ENCODE peak calls at places on chromosomes 5 and 9, in five cellular contexts. X is mesenchymal stem cell, J is H9, K is IMR-90, S is neuronal stem cell. G is an unnamed sample.

GRCh38 chr9:2157277-2158105 is 142.3 kb downstream of the SMARCA2 start:
- DNase-seq in X (peak), J (peak), K (peak), S (no peak), G (peak)

GRCh38 chr5:16534280-16534679 is 68.7 kb upstream of the ZNF622 start:
- DNase-seq in X (no peak), J (no peak), K (no peak), S (no peak), G (no peak)

GRCh38 chr5:43019615-43020293 is 20.4 kb downstream of the ANXA2R start:
- DNase-seq in X (peak), J (peak), K (peak), S (no peak), G (peak)

GRCh38 chr5:157710887-157711286 is 20.3 kb upstream of the THG1L start:
- DNase-seq in X (no peak), J (no peak), K (peak), S (no peak), G (no peak)

GRCh38 chr5:43677241-43677640 is 74.3 kb downstream of the NNT start:
- DNase-seq in X (no peak), J (no peak), K (no peak), S (no peak), G (no peak)

GRCh38 chr5:172835246-172836030 is 1.4 kb downstream of the ERGIC1 start:
- DNase-seq in X (peak), J (no peak), K (no peak), S (no peak), G (no peak)

GRCh38 chr5:110343616-110344015 is 382.9 kb downstream of the TMEM232 start:
- DNase-seq in X (no peak), J (no peak), K (no peak), S (no peak), G (no peak)

GRCh38 chr5:65832603-65833228 is 93.7 kb upstream of the ERBIN start:
- DNase-seq in X (no peak), J (no peak), K (no peak), S (no peak), G (no peak)

GRCh38 chr9:136110082-136111061 is 8.3 kb downstream of the TMEM250 start:
- DNase-seq in X (peak), J (peak), K (peak), S (no peak), G (peak)

GRCh38 chr9:36401179-36401740 is 1.2 kb upstream of the RNF38 start:
- DNase-seq in X (peak), J (peak), K (peak), S (no peak), G (peak)

GRCh38 chr5:122371511-122372151 is 59.6 kb downstream of the SNCAIP start:
- DNase-seq in X (no peak), J (no peak), K (no peak), S (no peak), G (no peak)

GRCh38 chr5:68555891-68556689 is 340.5 kb downstream of the PIK3R1 start:
- DNase-seq in X (no peak), J (no peak), K (no peak), S (no peak), G (peak)

GRCh38 chr5:76252437-76252836 is 150.6 kb upstream of the IQGAP2 start:
- DNase-seq in X (no peak), J (no peak), K (no peak), S (no peak), G (no peak)

GRCh38 chr9:96382175-96382574 is 1.3 kb downstream of the SLC35D2 start:
- DNase-seq in X (peak), J (no peak), K (peak), S (no peak), G (no peak)

GRCh38 chr9:68750786-68751185 is 45.7 kb downstream of the PIP5K1B start:
- DNase-seq in X (peak), J (no peak), K (no peak), S (no peak), G (peak)

GRCh38 chr5:34538026-34538672 is 118.0 kb upstream of the RAI14 start:
- DNase-seq in X (peak), J (peak), K (peak), S (no peak), G (peak)

GRCh38 chr9:34588671-34589370 is 703 bp downstream of the CNTFR start:
- DNase-seq in X (no peak), J (no peak), K (no peak), S (no peak), G (no peak)

GRCh38 chr5:126877011-126877410 is 100.1 kb downstream of the LMNB1 start:
- DNase-seq in X (no peak), J (no peak), K (no peak), S (no peak), G (no peak)

GRCh38 chr9:131521822-131522221 is 9.2 kb downstream of the UCK1 start:
- DNase-seq in X (no peak), J (no peak), K (no peak), S (no peak), G (no peak)

GRCh38 chr5:43066799-43067741 is 27.0 kb upstream of the ANXA2R start:
- DNase-seq in X (peak), J (peak), K (peak), S (peak), G (peak)

GRCh38 chr5:157744055-157745011 is 821 bp downstream of the LSM11 start:
- DNase-seq in X (peak), J (no peak), K (no peak), S (no peak), G (no peak)

GRCh38 chr5:65651144-65651543 is 26.3 kb downstream of the SHLD3 start:
- DNase-seq in X (no peak), J (no peak), K (no peak), S (no peak), G (no peak)

GRCh38 chr9:132571806-132572600 is 10.4 kb upstream of the BARHL1 start:
- DNase-seq in X (no peak), J (no peak), K (no peak), S (no peak), G (no peak)

GRCh38 chr5:174428895-174429294 is 295.5 kb upstream of the MSX2 start:
- DNase-seq in X (no peak), J (no peak), K (no peak), S (no peak), G (no peak)

GRCh38 chr9:29322240-29322639 is 1749.0 kb upstream of the C9orf72 start:
- DNase-seq in X (peak), J (no peak), K (no peak), S (no peak), G (no peak)

GRCh38 chr9:110255417-110256141 is 728 bp downstream of the TXN start:
- DNase-seq in X (peak), J (peak), K (peak), S (no peak), G (peak)

GRCh38 chr9:98941946-98942523 is 1.7 kb upstream of the COL15A1 start:
- DNase-seq in X (no peak), J (no peak), K (no peak), S (no peak), G (no peak)
- H3K23ac ChIP-seq in X (no peak), J (no peak), K (no peak), S (no peak), G (no peak)

DNA sequence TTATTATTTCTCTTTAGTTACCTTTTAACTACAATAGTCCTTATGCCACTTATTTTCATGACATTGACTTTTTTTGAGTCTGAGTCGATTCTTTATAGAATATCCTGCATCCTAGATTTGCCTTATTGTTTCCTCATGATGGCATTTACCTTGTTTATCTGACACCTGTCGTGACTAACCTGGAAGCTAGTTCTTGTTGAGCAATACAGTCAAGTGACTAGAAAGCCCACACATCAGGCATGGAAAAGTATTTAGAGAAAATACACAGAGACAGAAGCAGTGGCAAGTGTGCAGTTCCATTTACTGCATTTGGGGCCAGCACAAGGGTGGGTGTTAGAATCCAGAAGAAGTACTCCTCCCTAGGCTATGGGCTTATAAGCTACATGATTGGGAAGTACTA is 97.8 kb downstream of the ERMP1 start:
- DNase-seq in X (no peak), J (no peak), K (no peak), S (no peak), G (no peak)
- H3K23ac ChIP-seq in X (no peak), J (no peak), K (no peak), S (no peak), G (no peak)

GRCh38 chr9:85484235-85484634 is 257.5 kb downstream of the AGTPBP1 start:
- DNase-seq in X (no peak), J (no peak), K (no peak), S (no peak), G (no peak)

GRCh38 chr9:85483214-85483613 is 258.5 kb downstream of the AGTPBP1 start:
- DNase-seq in X (no peak), J (no peak), K (no peak), S (no peak), G (peak)

GRCh38 chr9:85478847-85479246 is 262.9 kb downstream of the AGTPBP1 start:
- DNase-seq in X (no peak), J (no peak), K (no peak), S (no peak), G (no peak)

GRCh38 chr9:85479305-85479704 is 262.4 kb downstream of the AGTPBP1 start:
- DNase-seq in X (no peak), J (no peak), K (no peak), S (no peak), G (no peak)
- H3K23ac ChIP-seq in X (no peak), J (no peak), K (no peak), S (no peak), G (no peak)

GRCh38 chr5:1781107-1781506 is 18.5 kb downstream of the MRPL36 start:
- DNase-seq in X (no peak), J (no peak), K (no peak), S (no peak), G (no peak)

GRCh38 chr5:1783214-1783551 is 16.5 kb downstream of the MRPL36 start:
- DNase-seq in X (no peak), J (no peak), K (no peak), S (no peak), G (no peak)

GRCh38 chr5:1784197-1785050 is 15.2 kb downstream of the MRPL36 start:
- DNase-seq in X (no peak), J (no peak), K (no peak), S (no peak), G (no peak)

GRCh38 chr5:1781726-1782384 is 17.8 kb downstream of the MRPL36 start:
- DNase-seq in X (no peak), J (no peak), K (no peak), S (no peak), G (no peak)

GRCh38 chr5:1782385-1783213 is 17.0 kb downstream of the MRPL36 start:
- DNase-seq in X (no peak), J (no peak), K (no peak), S (no peak), G (no peak)
- H3K23ac ChIP-seq in X (no peak), J (no peak), K (no peak), S (no peak), G (no peak)

GRCh38 chr9:14797442-14797841 is 74.9 kb upstream of the CER1 start:
- DNase-seq in X (peak), J (no peak), K (no peak), S (no peak), G (no peak)

GRCh38 chr9:14793389-14793788 is 70.9 kb upstream of the CER1 start:
- DNase-seq in X (no peak), J (no peak), K (no peak), S (no peak), G (no peak)

DNA sequence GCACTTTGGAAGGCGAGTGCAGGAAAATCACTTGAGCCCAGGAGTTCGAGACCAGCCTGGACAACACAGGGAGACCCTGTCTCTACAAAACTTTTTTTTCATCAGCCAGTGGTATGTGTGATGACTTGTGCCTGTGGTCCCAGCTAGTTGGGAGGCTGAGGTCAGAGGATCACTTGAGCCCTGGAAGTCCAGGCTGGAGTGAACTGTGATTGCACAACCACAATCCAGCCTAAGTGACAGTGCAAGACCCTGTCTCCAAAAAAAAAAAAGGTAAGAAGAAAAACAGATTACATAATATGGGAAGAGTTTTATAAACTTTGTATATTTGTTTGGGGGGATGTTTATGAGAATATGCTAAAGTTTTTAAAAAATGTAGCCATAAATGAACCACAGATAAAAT is 76.5 kb upstream of the CER1 start:
- DNase-seq in X (no peak), J (no peak), K (no peak), S (no peak), G (no peak)
- H3K23ac ChIP-seq in X (no peak), J (no peak), K (no peak), S (no peak), G (no peak)

GRCh38 chr5:155934964-155935363 is 392.0 kb upstream of the SGCD start:
- DNase-seq in X (no peak), J (no peak), K (no peak), S (no peak), G (no peak)
- H3K23ac ChIP-seq in X (no peak), J (no peak), K (no peak), S (no peak), G (no peak)

DNA sequence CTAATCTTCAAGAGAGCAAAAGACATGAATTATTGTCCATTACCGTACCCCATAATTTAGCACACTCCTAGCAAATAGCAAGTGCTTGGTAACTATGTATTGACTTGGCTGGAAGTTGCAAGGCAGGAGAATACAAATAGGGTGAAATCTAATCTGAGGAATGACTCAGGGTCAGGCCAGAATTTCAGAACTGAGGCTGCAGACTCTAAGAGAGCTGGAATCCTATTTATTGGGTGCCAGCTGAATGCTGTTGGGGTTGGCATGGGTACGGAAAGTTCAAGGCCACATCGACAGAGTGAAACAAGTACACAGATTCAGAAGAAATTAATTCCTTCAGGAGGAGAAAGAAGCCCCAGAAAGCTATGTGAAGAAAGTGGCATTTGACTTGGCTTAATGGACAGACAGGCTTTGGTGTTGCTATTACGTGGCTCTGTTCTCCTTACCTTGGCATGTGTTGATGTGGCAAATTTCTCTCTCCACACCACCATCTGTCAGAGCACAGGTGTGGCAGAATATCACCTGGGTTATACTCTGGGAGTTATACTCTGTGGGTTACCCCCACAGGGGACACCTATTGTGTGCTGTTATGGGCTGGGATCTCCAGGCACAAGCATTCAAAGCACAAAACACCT is 20.9 kb upstream of the ASTN2 start:
- DNase-seq in X (no peak), J (no peak), K (no peak), S (no peak), G (no peak)
- H3K23ac ChIP-seq in X (no peak), J (no peak), K (no peak), S (no peak), G (no peak)

GRCh38 chr5:9335754-9336495 is 209.9 kb downstream of the SEMA5A start:
- DNase-seq in X (no peak), J (no peak), K (no peak), S (no peak), G (no peak)

GRCh38 chr5:9335269-9335668 is 210.6 kb downstream of the SEMA5A start:
- DNase-seq in X (no peak), J (no peak), K (no peak), S (no peak), G (no peak)

GRCh38 chr5:9329125-9329524 is 216.8 kb downstream of the SEMA5A start:
- DNase-seq in X (no peak), J (no peak), K (no peak), S (no peak), G (no peak)

GRCh38 chr5:9337908-9338307 is 208.0 kb downstream of the SEMA5A start:
- DNase-seq in X (peak), J (no peak), K (peak), S (no peak), G (no peak)

DNA sequence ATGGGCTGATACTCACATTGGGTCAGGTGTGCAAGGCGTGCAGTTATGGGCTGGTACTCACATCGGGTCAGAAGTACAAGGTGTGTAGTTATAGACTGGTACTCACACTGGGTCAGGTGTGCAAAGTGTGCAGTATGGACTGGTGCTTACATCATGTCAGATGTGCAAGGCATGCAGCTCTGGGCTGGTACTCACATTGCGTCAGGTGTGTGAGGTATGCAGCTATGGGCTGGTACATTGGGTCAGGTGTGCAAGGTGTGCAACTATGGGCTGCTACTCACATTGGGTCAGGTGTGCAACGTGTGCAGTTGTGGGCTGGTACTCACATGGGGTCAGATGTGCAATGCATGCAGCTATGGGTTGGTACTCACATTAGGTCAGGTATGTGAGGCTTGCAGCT is 213.8 kb downstream of the SEMA5A start:
- DNase-seq in X (no peak), J (no peak), K (no peak), S (no peak), G (no peak)
- H3K23ac ChIP-seq in X (no peak), J (no peak), K (no peak), S (peak), G (no peak)

DNA sequence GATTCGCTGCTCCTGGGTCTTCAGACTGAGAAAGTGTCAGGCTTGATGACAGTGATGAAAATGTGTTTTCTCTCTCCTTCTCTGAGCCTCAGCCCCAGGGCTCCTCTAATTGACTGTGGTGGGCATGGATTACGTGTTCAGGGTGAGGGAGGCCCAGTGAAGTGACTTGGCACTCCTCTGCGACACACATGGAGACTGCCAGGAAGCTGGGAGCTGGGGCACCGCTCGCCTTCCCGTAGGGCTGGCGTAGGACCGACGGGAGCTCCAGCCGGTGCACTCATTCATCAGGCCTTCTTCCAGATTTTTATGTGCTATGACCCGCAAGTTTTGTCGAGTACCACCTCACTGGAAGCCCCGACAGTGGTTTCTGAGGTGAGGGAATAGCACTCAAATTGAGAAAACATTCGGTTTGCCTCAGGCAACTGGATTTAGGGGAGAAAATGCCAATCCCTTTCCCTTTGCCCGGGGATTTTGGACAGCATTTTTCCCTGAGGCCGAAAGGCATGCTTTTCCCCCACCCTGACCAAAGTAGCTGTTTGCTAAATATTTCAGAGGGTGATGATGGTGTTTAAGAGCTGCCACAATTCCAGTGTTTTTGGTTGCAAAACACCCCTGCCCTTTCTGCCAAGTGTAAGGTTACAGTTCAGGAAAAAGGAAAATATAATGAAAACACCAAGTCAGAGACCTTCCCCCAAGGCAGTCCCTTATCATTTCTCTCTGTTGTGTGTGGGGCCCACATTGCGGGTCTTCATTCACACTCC is 83.7 kb downstream of the PCSK5 start:
- DNase-seq in X (no peak), J (no peak), K (no peak), S (no peak), G (peak)
- H3K23ac ChIP-seq in X (no peak), J (no peak), K (no peak), S (no peak), G (no peak)

G was measured in mesendoderm.